ENCODE peak calls at places on chromosomes 4 and X, in eight cellular contexts. V is GM13976; X is astrocyte of the cerebellum; G is colonic mucosa; O is NB4; K is neural progenitor cell; L is CD8-positive, alpha-beta T cell; W is uterus. M is an unnamed sample.

GRCh38 chr4:48602222-48602621 is 112.2 kb downstream of the ZAR1 start:
- DNase-seq in L (no peak), G (no peak), O (no peak), W (no peak), X (peak; percentile 26), V (no peak), K (no peak), M (no peak)

GRCh38 chrX:88135735-88136134 is 611.3 kb upstream of the CPXCR1 start:
- DNase-seq in K (no peak), O (peak; percentile 7), V (no peak), L (no peak), G (no peak), X (no peak), W (no peak), M (no peak)

GRCh38 chrX:40267334-40268118 is 169.8 kb upstream of the BCOR start:
- DNase-seq in W (no peak), O (peak; percentile 92), L (no peak), G (no peak), X (no peak), K (no peak), V (peak; percentile 51), M (peak; percentile 45)

GRCh38 chr4:139077567-139078355 is 62.2 kb downstream of the NOCT start:
- DNase-seq in X (no peak), O (no peak), W (no peak), G (no peak), L (no peak), V (no peak), K (no peak), M (no peak)

GRCh38 chrX:46574941-46575381 is 1.4 kb downstream of the CHST7 start:
- DNase-seq in G (no peak), W (no peak), K (peak; percentile 55), X (no peak), V (peak; percentile 45), L (peak; percentile 32), O (no peak), M (peak; percentile 28)

GRCh38 chr4:183353557-183353956 is 31.3 kb upstream of the CLDN24 start:
- DNase-seq in V (no peak), L (no peak), O (no peak), K (no peak), W (no peak), G (no peak), X (no peak), M (no peak)

GRCh38 chr4:5719329-5720055 is 8.5 kb downstream of the EVC start:
- DNase-seq in V (no peak), L (no peak), O (no peak), W (no peak), G (no peak), K (no peak), X (no peak), M (no peak)

GRCh38 chrX:102715967-102716366 is 3.7 kb downstream of the GPRASP2 start:
- DNase-seq in V (no peak), G (no peak), K (no peak), L (no peak), W (no peak), O (no peak), X (no peak), M (no peak)

GRCh38 chr4:154124539-154125255 is 335.8 kb upstream of the SFRP2 start:
- DNase-seq in O (no peak), X (peak; percentile 49), W (no peak), V (no peak), L (no peak), G (no peak), K (no peak), M (no peak)

GRCh38 chrX:134685662-134686061 is 27.4 kb upstream of the PLAC1 start:
- DNase-seq in W (no peak), K (no peak), L (no peak), X (no peak), O (no peak), G (no peak), V (no peak), M (no peak)

GRCh38 chr4:176788971-176789370 is 3.8 kb downstream of the VEGFC start:
- DNase-seq in O (no peak), G (no peak), V (no peak), W (no peak), L (no peak), K (no peak), X (no peak), M (no peak)

GRCh38 chr4:138242076-138242829 is at the start of gene SLC7A11:
- DNase-seq in V (peak; percentile 52), K (peak; percentile 88), G (peak; percentile 77), O (peak; percentile 97), X (peak; percentile 92), W (peak; percentile 26), L (no peak), M (peak; percentile 55)

GRCh38 chr4:73816814-73817213 is 19.7 kb upstream of the CXCL6 start:
- DNase-seq in W (no peak), X (peak; percentile 65), V (no peak), G (no peak), O (peak; percentile 29), L (no peak), K (no peak), M (no peak)

GRCh38 chr4:172666711-172667368 is 501.8 kb upstream of the GALNT7 start:
- DNase-seq in V (no peak), W (no peak), O (peak; percentile 46), G (no peak), L (no peak), X (no peak), K (peak; percentile 52), M (no peak)

GRCh38 chrX:97027384-97027922 is 143.7 kb downstream of the RPA4 start:
- DNase-seq in W (no peak), O (no peak), V (no peak), K (peak; percentile 92), G (no peak), X (peak; percentile 22), L (no peak), M (no peak)

GRCh38 chrX:24168807-24169206 is 19.3 kb downstream of the ZFX start:
- DNase-seq in K (no peak), L (no peak), V (peak; percentile 35), W (no peak), X (no peak), G (no peak), O (no peak), M (no peak)

GRCh38 chrX:24178441-24178840 is 28.9 kb downstream of the ZFX start:
- DNase-seq in G (no peak), O (no peak), W (no peak), K (no peak), X (no peak), V (no peak), L (no peak), M (no peak)

GRCh38 chrX:24169211-24169610 is 19.7 kb downstream of the ZFX start:
- DNase-seq in L (no peak), W (no peak), X (no peak), K (no peak), G (no peak), V (peak; percentile 38), O (peak; percentile 24), M (peak; percentile 31)

GRCh38 chrX:24175276-24175675 is 25.7 kb downstream of the ZFX start:
- DNase-seq in X (no peak), O (no peak), G (no peak), K (no peak), W (no peak), V (no peak), L (no peak), M (no peak)

GRCh38 chrX:24173115-24173847 is 23.8 kb downstream of the ZFX start:
- DNase-seq in O (no peak), G (no peak), V (no peak), X (no peak), L (no peak), K (no peak), W (no peak), M (no peak)
- TF ChIP-seq CTCF in O (no peak), G (no peak), V (no peak), X (no peak), L (no peak), K (peak; percentile 7), W (no peak), M (no peak)

DNA sequence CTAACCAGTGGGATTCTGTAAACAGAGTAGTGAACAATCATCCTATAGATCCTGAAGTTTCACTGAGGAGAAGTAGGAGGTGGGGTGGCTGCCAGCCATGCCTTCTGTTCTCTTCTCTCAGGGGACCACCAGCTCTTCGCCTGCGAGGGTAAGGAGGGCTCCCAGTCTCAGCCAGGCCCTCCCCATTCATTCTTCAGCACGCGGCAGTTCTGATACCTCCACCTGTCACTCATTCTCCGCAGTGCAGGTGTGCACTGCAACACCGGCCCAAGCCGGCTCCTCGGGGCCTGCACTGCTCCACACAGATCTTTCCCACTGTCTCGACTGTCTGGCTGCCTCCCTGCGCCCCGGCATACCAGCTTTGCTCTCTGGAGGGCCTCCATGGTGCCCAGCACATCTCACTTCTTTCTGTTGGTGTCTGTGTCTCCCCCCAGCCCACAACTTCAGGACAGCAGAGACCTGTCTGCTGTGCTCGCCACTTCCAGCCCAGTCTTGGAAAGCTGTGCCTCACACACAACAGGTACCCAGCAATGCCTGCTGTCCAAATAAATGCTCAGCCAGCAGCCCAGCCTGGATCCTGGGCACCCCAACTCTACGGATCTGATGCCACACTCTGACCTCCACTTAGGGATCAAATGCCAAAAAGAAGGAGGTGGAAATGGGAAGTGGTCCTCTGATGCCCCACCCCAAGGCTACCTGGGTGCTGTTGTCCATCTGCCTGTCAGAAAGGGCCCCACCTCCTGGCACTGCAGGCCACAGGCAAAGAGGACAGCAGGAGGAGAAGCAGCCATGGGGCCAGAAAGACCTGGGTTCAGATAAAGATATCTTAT is 29.0 kb downstream of the ACOX3 start:
- DNase-seq in L (no peak), W (no peak), K (no peak), V (no peak), X (no peak), G (no peak), O (no peak), M (no peak)
- TF ChIP-seq CTCF in L (no peak), W (no peak), K (no peak), V (no peak), X (no peak), G (no peak), O (no peak), M (no peak)

DNA sequence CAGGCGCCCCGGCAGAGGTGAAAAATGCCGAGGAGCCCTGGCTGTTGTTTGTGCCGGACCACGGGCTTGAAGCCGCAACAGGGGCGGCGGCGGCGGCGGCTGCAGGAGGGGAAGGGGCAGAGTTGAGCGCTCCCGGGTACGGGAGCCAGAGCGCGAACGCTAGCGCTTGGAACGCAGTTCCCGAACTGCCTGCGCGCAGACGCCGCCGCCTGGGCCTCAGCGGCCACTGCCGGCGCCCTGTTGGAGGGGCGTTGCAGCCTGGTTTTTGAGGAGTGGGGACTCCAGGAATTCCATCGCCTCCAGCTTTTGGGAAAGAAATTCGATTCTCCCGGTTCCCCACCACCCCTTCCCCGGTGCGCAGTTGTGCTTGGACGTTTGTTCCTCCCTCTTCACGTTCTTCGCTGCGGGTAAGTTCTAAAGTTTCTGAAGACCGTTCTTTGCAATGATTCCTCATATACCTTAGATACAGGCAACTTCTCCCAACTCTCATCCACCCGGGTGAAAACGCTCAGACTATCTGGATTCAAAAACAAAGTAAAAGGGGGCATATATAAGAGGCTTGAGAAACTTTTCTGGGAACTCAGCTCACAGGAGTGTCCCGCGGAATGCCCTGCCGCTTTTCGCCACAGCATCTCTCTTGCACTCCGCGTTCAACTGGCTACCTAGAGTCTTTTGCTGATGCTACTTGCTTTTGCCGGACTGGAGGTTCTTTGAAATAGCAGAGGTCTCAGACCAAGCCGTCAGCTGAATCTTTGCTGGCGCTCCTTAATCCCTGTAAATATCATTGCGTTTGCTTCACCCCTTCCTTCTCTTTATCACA is 1.0 kb downstream of the FAT4 start:
- DNase-seq in L (no peak), V (peak; percentile 37), X (no peak), O (peak; percentile 10), K (peak; percentile 90), G (peak; percentile 23), W (peak; percentile 33), M (peak; percentile 24)
- TF ChIP-seq CTCF in L (no peak), V (peak; percentile 3), X (peak; percentile 38), O (no peak), K (peak; percentile 32), G (no peak), W (peak; percentile 11), M (no peak)

GRCh38 chrX:154431321-154431720 is 2.8 kb downstream of the ATP6AP1 start:
- DNase-seq in O (peak; percentile 83), K (no peak), V (no peak), X (no peak), W (no peak), G (no peak), L (no peak), M (no peak)
- TF ChIP-seq CTCF in O (no peak), K (no peak), V (no peak), X (no peak), W (no peak), G (no peak), L (no peak), M (no peak)